ENCODE peak calls at places on chromosomes 4 and X, in five cellular contexts. B, H, Y, W and P are unnamed samples.

GRCh38 chr4:17797808-17798207 is 12.7 kb downstream of the DCAF16 start:
- ATAC-seq in H (peak; percentile 57), W (no peak), Y (peak; percentile 19), B (no peak), P (no peak)

GRCh38 chr4:139470295-139470694 is 16.4 kb downstream of the RAB33B start:
- ATAC-seq in H (peak; percentile 33), Y (peak; percentile 34), W (peak; percentile 53), B (no peak), P (no peak)

GRCh38 chrX:24759786-24760185 is 66.1 kb downstream of the POLA1 start:
- ATAC-seq in Y (no peak), W (no peak), H (no peak), B (no peak), P (no peak)

GRCh38 chrX:50700921-50701320 is 113.1 kb downstream of the SHROOM4 start:
- ATAC-seq in Y (no peak), W (no peak), H (no peak), B (no peak), P (no peak)

GRCh38 chr4:115294717-115295116 is 181.3 kb upstream of the NDST4 start:
- ATAC-seq in W (no peak), Y (no peak), H (no peak), B (no peak), P (no peak)

GRCh38 chrX:641671-642435 is 11.3 kb downstream of the SHOX start:
- ATAC-seq in Y (no peak), W (peak; percentile 12), B (no peak), H (no peak), P (no peak)

GRCh38 chr4:101019941-101020401 is 327.4 kb downstream of the PPP3CA start:
- ATAC-seq in H (peak; percentile 58), B (no peak), W (peak; percentile 19), Y (peak; percentile 46), P (no peak)

GRCh38 chr4:7652451-7652871 is 217.7 kb upstream of the PSAPL1 start:
- ATAC-seq in Y (no peak), H (no peak), B (no peak), W (no peak), P (no peak)

GRCh38 chr4:76091052-76091451 is 16.5 kb downstream of the ART3 start:
- ATAC-seq in B (no peak), W (no peak), Y (no peak), H (no peak), P (no peak)

GRCh38 chr4:7733801-7734650 is 205.6 kb downstream of the AFAP1 start:
- ATAC-seq in W (no peak), Y (no peak), B (no peak), H (no peak), P (no peak)

GRCh38 chr4:39814403-39815185 is 116.7 kb downstream of the UBE2K start:
- ATAC-seq in W (peak; percentile 55), Y (no peak), H (peak; percentile 49), B (no peak), P (no peak)

GRCh38 chrX:107551546-107551945 is 76.8 kb upstream of the PRPS1 start:
- ATAC-seq in B (no peak), Y (no peak), W (peak; percentile 21), H (no peak), P (no peak)

GRCh38 chr4:6257243-6258025 is 12.2 kb upstream of the WFS1 start:
- ATAC-seq in B (no peak), W (no peak), H (peak; percentile 78), Y (no peak), P (peak; percentile 47)

GRCh38 chrX:68795741-68796140 is 33.1 kb upstream of the EFNB1 start:
- ATAC-seq in W (no peak), Y (no peak), H (no peak), B (no peak), P (no peak)

GRCh38 chr4:152680988-152681731 is 1.4 kb upstream of the TMEM154 start:
- ATAC-seq in W (no peak), H (peak; percentile 41), Y (no peak), B (no peak), P (no peak)

GRCh38 chr4:7868430-7868775 is 71.3 kb downstream of the AFAP1 start:
- ATAC-seq in W (no peak), B (no peak), Y (no peak), H (no peak), P (no peak)

GRCh38 chr4:113979157-113979972 is at the start of gene ARSJ:
- ATAC-seq in B (no peak), W (peak; percentile 85), Y (peak; percentile 89), H (peak; percentile 86), P (peak; percentile 78)

GRCh38 chr4:8893624-8894423 is 22.2 kb upstream of the HMX1 start:
- ATAC-seq in B (no peak), Y (peak; percentile 41), W (no peak), H (no peak), P (no peak)

GRCh38 chr4:6595897-6596537 is 21.0 kb downstream of the MAN2B2 start:
- ATAC-seq in W (no peak), H (peak; percentile 76), Y (no peak), B (peak; percentile 98), P (no peak)

GRCh38 chr4:88101165-88101564 is 57.3 kb downstream of the ABCG2 start:
- ATAC-seq in H (no peak), W (peak; percentile 52), B (no peak), Y (no peak), P (peak; percentile 62)

GRCh38 chr4:102529977-102530376 is 28.8 kb downstream of the NFKB1 start:
- ATAC-seq in B (no peak), H (no peak), Y (no peak), W (no peak), P (no peak)

GRCh38 chr4:139457318-139457717 is 3.4 kb downstream of the RAB33B start:
- ATAC-seq in H (no peak), Y (no peak), W (no peak), B (no peak), P (no peak)

GRCh38 chr4:187491421-187491820 is 504.1 kb upstream of the ZFP42 start:
- ATAC-seq in Y (no peak), H (no peak), B (no peak), W (no peak), P (no peak)

GRCh38 chrX:805988-806387 is 175.4 kb downstream of the SHOX start:
- ATAC-seq in Y (no peak), W (no peak), H (no peak), B (no peak), P (no peak)

DNA sequence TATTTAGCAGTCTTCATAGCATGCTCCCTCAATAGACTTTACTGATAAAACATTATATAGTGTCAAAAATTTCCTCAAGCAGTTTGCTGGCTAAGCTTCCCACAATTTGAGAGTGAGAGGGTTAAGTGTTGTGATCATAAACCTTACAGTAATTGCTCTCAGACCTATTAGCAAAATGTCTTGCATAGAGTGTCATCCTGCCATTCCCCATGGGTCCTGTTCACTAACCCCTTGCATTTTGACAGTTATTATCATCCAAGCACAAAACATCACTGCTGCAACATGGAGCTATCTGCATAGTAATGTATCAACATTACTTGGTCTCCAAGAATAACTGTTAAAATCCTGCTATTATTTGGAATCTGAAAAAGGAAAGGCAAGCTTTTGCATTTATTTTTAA is 196.1 kb upstream of the GK2 start:
- ATAC-seq in W (no peak), Y (no peak), B (no peak), H (no peak), P (no peak)
- TF ChIP-seq EP300 in W (no peak), Y (no peak), B (no peak), H (no peak), P (no peak)

GRCh38 chrX:149940015-149940716 is 1.9 kb upstream of the EOLA2 start:
- ATAC-seq in H (peak; percentile 66), W (peak; percentile 90), Y (peak; percentile 74), B (peak; percentile 79), P (peak; percentile 75)
- TF ChIP-seq CTCF in H (peak; percentile 47), W (peak; percentile 77), Y (peak; percentile 74), B (peak; percentile 64), P (peak; percentile 59)

GRCh38 chrX:152958524-152959465 is 35.1 kb downstream of the PNMA5 start:
- ATAC-seq in B (peak; percentile 99), W (peak; percentile 90), H (peak; percentile 100), Y (peak; percentile 86), P (peak; percentile 97)

GRCh38 chrX:152959626-152960025 is 34.3 kb downstream of the PNMA5 start:
- ATAC-seq in Y (no peak), W (no peak), H (no peak), B (no peak), P (no peak)

GRCh38 chrX:152958047-152958446 is 35.9 kb downstream of the PNMA5 start:
- ATAC-seq in B (no peak), W (no peak), Y (no peak), H (no peak), P (no peak)

DNA sequence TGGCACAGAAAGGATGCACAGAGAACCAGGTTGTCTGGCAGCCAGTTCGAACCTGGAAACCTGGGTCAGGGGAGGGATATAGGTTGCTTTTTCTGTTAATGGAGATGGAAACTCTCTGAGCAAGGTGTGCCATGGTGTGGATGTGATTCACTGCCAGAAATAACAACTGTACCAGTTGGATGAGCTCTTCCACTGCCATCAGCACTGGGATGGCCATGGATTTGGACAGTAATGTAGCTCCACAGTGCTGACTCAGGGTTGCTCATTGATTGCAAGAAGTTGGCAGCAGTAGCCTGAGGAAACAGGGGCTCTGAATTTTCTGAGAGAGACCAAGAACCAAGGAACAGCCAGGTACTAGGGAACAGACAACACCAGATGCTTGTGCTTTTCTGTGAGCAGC is 33.8 kb downstream of the PNMA5 start:
- ATAC-seq in Y (no peak), H (no peak), B (no peak), W (no peak), P (no peak)
- H3K27me3 ChIP-seq in Y (no peaks in the 10 kb centered on the region), H (no peaks in the 10 kb centered on the region), B (peaks cover under 1% of the 10 kb centered on the region), W (no peaks in the 10 kb centered on the region), P (no peaks in the 10 kb centered on the region)

GRCh38 chr4:48680848-48681568 is 99.1 kb downstream of the FRYL start:
- ATAC-seq in B (peak; percentile 88), Y (no peak), H (no peak), W (no peak), P (no peak)
- TF ChIP-seq EP300 in B (peak; percentile 78), Y (no peak), H (no peak), W (no peak), P (no peak)

DNA sequence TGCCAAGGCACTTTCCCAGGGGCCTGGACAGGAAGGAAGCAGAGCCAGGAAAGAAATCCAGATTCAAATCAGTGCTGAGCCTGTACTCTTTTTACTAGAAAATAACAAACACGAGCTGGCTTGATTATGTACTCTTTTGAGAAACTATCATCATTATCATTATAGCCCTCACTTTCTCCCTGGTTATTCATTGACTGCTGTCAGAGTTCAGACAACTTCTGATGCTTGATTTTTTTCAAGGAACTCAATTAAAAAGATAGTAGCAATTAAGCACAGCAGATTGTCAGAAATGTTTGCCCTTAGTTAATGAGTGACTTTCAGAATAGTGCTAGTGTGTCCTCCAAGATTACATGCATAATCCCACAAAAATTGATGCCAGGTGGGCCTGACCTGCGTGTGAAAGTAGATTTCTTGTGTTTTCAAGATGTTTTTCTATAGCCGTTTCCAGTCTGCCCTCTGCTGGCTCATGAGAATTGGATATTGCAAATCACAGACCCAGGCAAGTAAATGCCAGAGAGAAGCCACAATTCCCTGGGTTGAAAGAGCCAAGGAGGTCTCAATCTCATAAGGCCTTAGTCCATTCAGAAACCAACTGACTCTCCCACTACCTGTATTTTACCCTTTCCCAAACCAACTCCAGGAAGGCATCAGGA is 14.3 kb upstream of the PNPLA4 start:
- ATAC-seq in B (peak; percentile 42), Y (peak; percentile 43), W (no peak), H (peak; percentile 79), P (no peak)
- TF ChIP-seq CTCF in B (no peak), Y (peak; percentile 44), W (no peak), H (peak; percentile 50), P (no peak)

GRCh38 chr4:80184053-80184790 is 13.1 kb upstream of the PRDM8 start:
- ATAC-seq in H (peak; percentile 98), B (no peak), Y (peak; percentile 99), W (peak; percentile 89), P (peak; percentile 95)
- H3K27me3 ChIP-seq in H (peaks cover 10% of the 10 kb centered on the region), B (no peaks in the 10 kb centered on the region), Y (peaks cover 59% of the 10 kb centered on the region), W (no peaks in the 10 kb centered on the region), P (no peaks in the 10 kb centered on the region)

GRCh38 chr4:99949999-99950912 is at the start of gene H2AZ1:
- ATAC-seq in Y (peak; percentile 76), B (peak; percentile 78), W (peak; percentile 97), H (peak; percentile 77), P (peak; percentile 91)
- TF ChIP-seq EP300 in Y (no peak), B (no peak), W (no peak), H (no peak), P (no peak)